ENCODE peak calls at places on chromosomes 7 and 10, in eight cellular contexts. One of them, this sample, is unnamed.

GRCh38 chr10:7412482-7413251 is 1.8 kb upstream of the SFMBT2 start:
- DNase-seq in NCI-H2081: no peak
- DNase-seq in CD8-positive, alpha-beta T cell: peak
- DNase-seq in pons: peak
- DNase-seq in AG10803: no peak
- DNase-seq in activated T-cell treated with anti-CD3 and anti-CD28 coated beads, Interleukin-2, amount 50 U/mL, for 4 hours: no peak
- DNase-seq in NCI-H748 treated with DMSO at 0.1 percent for 48 hours: no peak
- DNase-seq in cardiac fibroblast: no peak
- DNase-seq in this sample: no peak

GRCh38 chr10:79243211-79244067 is 103.8 kb upstream of the PPIF start:
- DNase-seq in NCI-H2081: peak
- DNase-seq in CD8-positive, alpha-beta T cell: peak
- DNase-seq in pons: no peak
- DNase-seq in AG10803: no peak
- DNase-seq in activated T-cell treated with anti-CD3 and anti-CD28 coated beads, Interleukin-2, amount 50 U/mL, for 4 hours: peak
- DNase-seq in NCI-H748 treated with DMSO at 0.1 percent for 48 hours: peak
- DNase-seq in cardiac fibroblast: no peak
- DNase-seq in this sample: peak

GRCh38 chr10:73577788-73578187 is 13.4 kb downstream of the USP54 start:
- DNase-seq in NCI-H2081: no peak
- DNase-seq in CD8-positive, alpha-beta T cell: no peak
- DNase-seq in pons: peak
- DNase-seq in AG10803: peak
- DNase-seq in activated T-cell treated with anti-CD3 and anti-CD28 coated beads, Interleukin-2, amount 50 U/mL, for 4 hours: no peak
- DNase-seq in NCI-H748 treated with DMSO at 0.1 percent for 48 hours: no peak
- DNase-seq in cardiac fibroblast: peak
- DNase-seq in this sample: no peak

GRCh38 chr10:74824184-74825032 is 2.0 kb upstream of the KAT6B start:
- DNase-seq in NCI-H2081: no peak
- DNase-seq in CD8-positive, alpha-beta T cell: peak
- DNase-seq in pons: no peak
- DNase-seq in AG10803: peak
- DNase-seq in activated T-cell treated with anti-CD3 and anti-CD28 coated beads, Interleukin-2, amount 50 U/mL, for 4 hours: no peak
- DNase-seq in NCI-H748 treated with DMSO at 0.1 percent for 48 hours: no peak
- DNase-seq in cardiac fibroblast: peak
- DNase-seq in this sample: peak

GRCh38 chr7:21939858-21940322 is 5.8 kb downstream of the CDCA7L start:
- DNase-seq in NCI-H2081: no peak
- DNase-seq in CD8-positive, alpha-beta T cell: no peak
- DNase-seq in pons: no peak
- DNase-seq in AG10803: no peak
- DNase-seq in activated T-cell treated with anti-CD3 and anti-CD28 coated beads, Interleukin-2, amount 50 U/mL, for 4 hours: no peak
- DNase-seq in NCI-H748 treated with DMSO at 0.1 percent for 48 hours: no peak
- DNase-seq in cardiac fibroblast: no peak
- DNase-seq in this sample: no peak

GRCh38 chr10:47173929-47174442 is 126.0 kb upstream of the GDF10 start:
- DNase-seq in NCI-H2081: no peak
- DNase-seq in CD8-positive, alpha-beta T cell: no peak
- DNase-seq in pons: no peak
- DNase-seq in AG10803: peak
- DNase-seq in activated T-cell treated with anti-CD3 and anti-CD28 coated beads, Interleukin-2, amount 50 U/mL, for 4 hours: no peak
- DNase-seq in NCI-H748 treated with DMSO at 0.1 percent for 48 hours: no peak
- DNase-seq in cardiac fibroblast: no peak
- DNase-seq in this sample: no peak

GRCh38 chr10:44263771-44264170 is 121.1 kb downstream of the CXCL12 start:
- DNase-seq in NCI-H2081: no peak
- DNase-seq in CD8-positive, alpha-beta T cell: no peak
- DNase-seq in pons: no peak
- DNase-seq in AG10803: peak
- DNase-seq in activated T-cell treated with anti-CD3 and anti-CD28 coated beads, Interleukin-2, amount 50 U/mL, for 4 hours: no peak
- DNase-seq in NCI-H748 treated with DMSO at 0.1 percent for 48 hours: no peak
- DNase-seq in cardiac fibroblast: no peak
- DNase-seq in this sample: no peak

GRCh38 chr7:140631602-140632001 is 9.0 kb downstream of the DENND2A start:
- DNase-seq in NCI-H2081: no peak
- DNase-seq in CD8-positive, alpha-beta T cell: no peak
- DNase-seq in pons: no peak
- DNase-seq in AG10803: peak
- DNase-seq in activated T-cell treated with anti-CD3 and anti-CD28 coated beads, Interleukin-2, amount 50 U/mL, for 4 hours: no peak
- DNase-seq in NCI-H748 treated with DMSO at 0.1 percent for 48 hours: no peak
- DNase-seq in cardiac fibroblast: no peak
- DNase-seq in this sample: no peak

GRCh38 chr7:4261038-4261960 is 420.8 kb upstream of the FOXK1 start:
- DNase-seq in NCI-H2081: peak
- DNase-seq in CD8-positive, alpha-beta T cell: no peak
- DNase-seq in pons: no peak
- DNase-seq in AG10803: no peak
- DNase-seq in activated T-cell treated with anti-CD3 and anti-CD28 coated beads, Interleukin-2, amount 50 U/mL, for 4 hours: no peak
- DNase-seq in NCI-H748 treated with DMSO at 0.1 percent for 48 hours: no peak
- DNase-seq in cardiac fibroblast: no peak
- DNase-seq in this sample: no peak

GRCh38 chr10:24261627-24262026 is 52.7 kb downstream of the KIAA1217 start:
- DNase-seq in NCI-H2081: no peak
- DNase-seq in CD8-positive, alpha-beta T cell: no peak
- DNase-seq in pons: no peak
- DNase-seq in AG10803: no peak
- DNase-seq in activated T-cell treated with anti-CD3 and anti-CD28 coated beads, Interleukin-2, amount 50 U/mL, for 4 hours: no peak
- DNase-seq in NCI-H748 treated with DMSO at 0.1 percent for 48 hours: no peak
- DNase-seq in cardiac fibroblast: no peak
- DNase-seq in this sample: no peak

GRCh38 chr10:13788320-13788600 is 201.5 kb downstream of the PRPF18 start:
- DNase-seq in NCI-H2081: no peak
- DNase-seq in CD8-positive, alpha-beta T cell: no peak
- DNase-seq in pons: no peak
- DNase-seq in AG10803: peak
- DNase-seq in activated T-cell treated with anti-CD3 and anti-CD28 coated beads, Interleukin-2, amount 50 U/mL, for 4 hours: no peak
- DNase-seq in NCI-H748 treated with DMSO at 0.1 percent for 48 hours: no peak
- DNase-seq in cardiac fibroblast: no peak
- DNase-seq in this sample: no peak

GRCh38 chr7:40827217-40828085 is 692.6 kb downstream of the SUGCT start:
- DNase-seq in NCI-H2081: peak
- DNase-seq in CD8-positive, alpha-beta T cell: no peak
- DNase-seq in pons: peak
- DNase-seq in AG10803: peak
- DNase-seq in activated T-cell treated with anti-CD3 and anti-CD28 coated beads, Interleukin-2, amount 50 U/mL, for 4 hours: no peak
- DNase-seq in NCI-H748 treated with DMSO at 0.1 percent for 48 hours: no peak
- DNase-seq in cardiac fibroblast: peak
- DNase-seq in this sample: no peak

GRCh38 chr10:112766636-112767035 is 183.4 kb upstream of the TCF7L2 start:
- DNase-seq in NCI-H2081: no peak
- DNase-seq in CD8-positive, alpha-beta T cell: no peak
- DNase-seq in pons: no peak
- DNase-seq in AG10803: no peak
- DNase-seq in activated T-cell treated with anti-CD3 and anti-CD28 coated beads, Interleukin-2, amount 50 U/mL, for 4 hours: no peak
- DNase-seq in NCI-H748 treated with DMSO at 0.1 percent for 48 hours: no peak
- DNase-seq in cardiac fibroblast: no peak
- DNase-seq in this sample: no peak

GRCh38 chr7:128053023-128053422 is 21.8 kb upstream of the LRRC4 start:
- DNase-seq in NCI-H2081: peak
- DNase-seq in CD8-positive, alpha-beta T cell: no peak
- DNase-seq in pons: peak
- DNase-seq in AG10803: peak
- DNase-seq in activated T-cell treated with anti-CD3 and anti-CD28 coated beads, Interleukin-2, amount 50 U/mL, for 4 hours: no peak
- DNase-seq in NCI-H748 treated with DMSO at 0.1 percent for 48 hours: peak
- DNase-seq in cardiac fibroblast: peak
- DNase-seq in this sample: peak

GRCh38 chr10:63614371-63614891 is 93.2 kb downstream of the REEP3 start:
- DNase-seq in NCI-H2081: no peak
- DNase-seq in CD8-positive, alpha-beta T cell: no peak
- DNase-seq in pons: no peak
- DNase-seq in AG10803: peak
- DNase-seq in activated T-cell treated with anti-CD3 and anti-CD28 coated beads, Interleukin-2, amount 50 U/mL, for 4 hours: no peak
- DNase-seq in NCI-H748 treated with DMSO at 0.1 percent for 48 hours: no peak
- DNase-seq in cardiac fibroblast: peak
- DNase-seq in this sample: no peak

GRCh38 chr7:617614-618538 is 98.2 kb upstream of the PDGFA start:
- DNase-seq in NCI-H2081: no peak
- DNase-seq in CD8-positive, alpha-beta T cell: peak
- DNase-seq in pons: no peak
- DNase-seq in AG10803: no peak
- DNase-seq in activated T-cell treated with anti-CD3 and anti-CD28 coated beads, Interleukin-2, amount 50 U/mL, for 4 hours: no peak
- DNase-seq in NCI-H748 treated with DMSO at 0.1 percent for 48 hours: no peak
- DNase-seq in cardiac fibroblast: no peak
- DNase-seq in this sample: no peak

GRCh38 chr10:76352300-76352699 is 920.9 kb downstream of the LRMDA start:
- DNase-seq in NCI-H2081: no peak
- DNase-seq in CD8-positive, alpha-beta T cell: no peak
- DNase-seq in pons: no peak
- DNase-seq in AG10803: peak
- DNase-seq in activated T-cell treated with anti-CD3 and anti-CD28 coated beads, Interleukin-2, amount 50 U/mL, for 4 hours: no peak
- DNase-seq in NCI-H748 treated with DMSO at 0.1 percent for 48 hours: no peak
- DNase-seq in cardiac fibroblast: peak
- DNase-seq in this sample: peak

GRCh38 chr10:489335-489734 is 200.1 kb downstream of the DIP2C start:
- DNase-seq in NCI-H2081: no peak
- DNase-seq in CD8-positive, alpha-beta T cell: no peak
- DNase-seq in pons: no peak
- DNase-seq in AG10803: no peak
- DNase-seq in activated T-cell treated with anti-CD3 and anti-CD28 coated beads, Interleukin-2, amount 50 U/mL, for 4 hours: no peak
- DNase-seq in NCI-H748 treated with DMSO at 0.1 percent for 48 hours: no peak
- DNase-seq in cardiac fibroblast: no peak
- DNase-seq in this sample: no peak

GRCh38 chr10:92204238-92204637 is 86.6 kb downstream of the CPEB3 start:
- DNase-seq in NCI-H2081: peak
- DNase-seq in CD8-positive, alpha-beta T cell: no peak
- DNase-seq in pons: no peak
- DNase-seq in AG10803: no peak
- DNase-seq in activated T-cell treated with anti-CD3 and anti-CD28 coated beads, Interleukin-2, amount 50 U/mL, for 4 hours: no peak
- DNase-seq in NCI-H748 treated with DMSO at 0.1 percent for 48 hours: peak
- DNase-seq in cardiac fibroblast: no peak
- DNase-seq in this sample: no peak

GRCh38 chr7:7946486-7946885 is 22.1 kb upstream of the GLCCI1 start:
- DNase-seq in NCI-H2081: no peak
- DNase-seq in CD8-positive, alpha-beta T cell: no peak
- DNase-seq in pons: no peak
- DNase-seq in AG10803: no peak
- DNase-seq in activated T-cell treated with anti-CD3 and anti-CD28 coated beads, Interleukin-2, amount 50 U/mL, for 4 hours: no peak
- DNase-seq in NCI-H748 treated with DMSO at 0.1 percent for 48 hours: no peak
- DNase-seq in cardiac fibroblast: no peak
- DNase-seq in this sample: no peak

GRCh38 chr10:33365871-33366411 is 31.5 kb upstream of the NRP1 start:
- DNase-seq in NCI-H2081: no peak
- DNase-seq in CD8-positive, alpha-beta T cell: no peak
- DNase-seq in pons: peak
- DNase-seq in AG10803: peak
- DNase-seq in activated T-cell treated with anti-CD3 and anti-CD28 coated beads, Interleukin-2, amount 50 U/mL, for 4 hours: no peak
- DNase-seq in NCI-H748 treated with DMSO at 0.1 percent for 48 hours: no peak
- DNase-seq in cardiac fibroblast: peak
- DNase-seq in this sample: peak

GRCh38 chr10:131946321-131946751 is 35.4 kb downstream of the BNIP3 start:
- DNase-seq in NCI-H2081: no peak
- DNase-seq in CD8-positive, alpha-beta T cell: no peak
- DNase-seq in pons: no peak
- DNase-seq in AG10803: peak
- DNase-seq in activated T-cell treated with anti-CD3 and anti-CD28 coated beads, Interleukin-2, amount 50 U/mL, for 4 hours: no peak
- DNase-seq in NCI-H748 treated with DMSO at 0.1 percent for 48 hours: no peak
- DNase-seq in cardiac fibroblast: peak
- DNase-seq in this sample: peak

GRCh38 chr7:150835702-150836280 is 16.5 kb upstream of the AOC1 start:
- DNase-seq in NCI-H2081: no peak
- DNase-seq in CD8-positive, alpha-beta T cell: no peak
- DNase-seq in pons: no peak
- DNase-seq in AG10803: no peak
- DNase-seq in activated T-cell treated with anti-CD3 and anti-CD28 coated beads, Interleukin-2, amount 50 U/mL, for 4 hours: no peak
- DNase-seq in NCI-H748 treated with DMSO at 0.1 percent for 48 hours: no peak
- DNase-seq in cardiac fibroblast: no peak
- DNase-seq in this sample: no peak

GRCh38 chr10:125199261-125199660 is 38.9 kb upstream of the CTBP2 start:
- DNase-seq in NCI-H2081: no peak
- DNase-seq in CD8-positive, alpha-beta T cell: no peak
- DNase-seq in pons: no peak
- DNase-seq in AG10803: no peak
- DNase-seq in activated T-cell treated with anti-CD3 and anti-CD28 coated beads, Interleukin-2, amount 50 U/mL, for 4 hours: no peak
- DNase-seq in NCI-H748 treated with DMSO at 0.1 percent for 48 hours: no peak
- DNase-seq in cardiac fibroblast: no peak
- DNase-seq in this sample: no peak

This sample was measured in dermis blood vessel endothelial cell.